ENCODE peak calls at places on chromosome 19, in seven cellular contexts. C is neuronal stem cell, O is IMR-90, H is trophoblast cell, V is H1, T is mesenchymal stem cell, F is mesendoderm. N is an unnamed sample.

GRCh38 chr19:28164214-28164613 is 1048.7 kb downstream of the UQCRFS1 start:
- DNase-seq in F (no peak), V (no peak), H (no peak), T (no peak), C (no peak), O (no peak), N (no peak)

GRCh38 chr19:17021793-17022590 is 4.6 kb downstream of the CPAMD8 start:
- DNase-seq in T (peak; percentile 61), H (peak; percentile 95), C (no peak), V (no peak), O (peak; percentile 26), F (peak; percentile 17), N (no peak)

GRCh38 chr19:7871280-7871529 is 3.0 kb downstream of the PRR36 start:
- DNase-seq in H (no peak), V (no peak), O (no peak), C (no peak), T (no peak), F (peak; percentile 92), N (no peak)

GRCh38 chr19:33395561-33396550 is 22.3 kb downstream of the CEBPG start:
- DNase-seq in O (peak; percentile 41), F (no peak), V (no peak), T (no peak), H (no peak), C (no peak), N (no peak)

GRCh38 chr19:14961956-14962685 is 17.5 kb downstream of the SLC1A6 start:
- DNase-seq in F (no peak), V (no peak), O (no peak), H (no peak), C (no peak), T (no peak), N (no peak)

GRCh38 chr19:1529430-1529816 is 5.5 kb downstream of the PLK5 start:
- DNase-seq in F (no peak), H (no peak), T (no peak), V (peak; percentile 41), C (no peak), O (no peak), N (no peak)

GRCh38 chr19:4916292-4917082 is 7.2 kb downstream of the UHRF1 start:
- DNase-seq in H (no peak), F (no peak), O (no peak), C (no peak), T (no peak), V (no peak), N (no peak)

GRCh38 chr19:36140289-36141038 is 598 bp downstream of the CAPNS1 start:
- DNase-seq in C (peak; percentile 36), V (peak; percentile 72), O (peak; percentile 52), T (peak; percentile 59), H (peak; percentile 90), F (peak; percentile 88), N (peak; percentile 83)

GRCh38 chr19:35164418-35164817 is 9.9 kb downstream of the FXYD5 start:
- DNase-seq in H (no peak), T (no peak), C (no peak), F (no peak), V (no peak), O (no peak), N (no peak)

GRCh38 chr19:2112516-2113320 is 16.0 kb downstream of the IZUMO4 start:
- DNase-seq in V (no peak), T (no peak), F (no peak), O (no peak), H (no peak), C (no peak), N (no peak)

GRCh38 chr19:1813837-1814217 is 1.8 kb upstream of the ATP8B3 start:
- DNase-seq in F (no peak), H (no peak), C (no peak), O (no peak), V (no peak), T (no peak), N (no peak)

DNA sequence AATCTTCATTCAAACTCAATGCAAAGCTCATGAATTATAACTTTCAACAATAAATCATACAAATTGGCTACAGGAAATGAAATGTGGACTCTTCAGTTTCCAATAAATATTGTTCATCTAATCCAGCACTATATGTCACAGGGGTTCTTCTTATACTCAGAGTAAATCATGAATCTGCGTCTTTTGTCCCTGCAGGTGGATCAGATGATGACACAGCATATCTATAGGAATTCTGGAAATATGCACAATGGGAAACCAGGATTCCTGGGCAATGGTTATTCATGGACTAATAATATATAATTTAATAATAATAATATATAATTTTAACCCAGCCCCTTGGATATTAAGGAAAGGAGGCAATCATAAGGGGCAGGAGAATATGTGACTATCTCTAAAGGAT is 8.4 kb downstream of the ZNF573 start:
- DNase-seq in T (no peak), V (no peak), O (no peak), F (no peak), H (no peak), C (no peak), N (no peak)
- H3K18ac ChIP-seq in T (no peak overlapping the region), V (no peak overlapping the region), O (no peak overlapping the region), F (no peak overlapping the region), H (no peak overlapping the region), C (no peak overlapping the region), N (no peak overlapping the region)

DNA sequence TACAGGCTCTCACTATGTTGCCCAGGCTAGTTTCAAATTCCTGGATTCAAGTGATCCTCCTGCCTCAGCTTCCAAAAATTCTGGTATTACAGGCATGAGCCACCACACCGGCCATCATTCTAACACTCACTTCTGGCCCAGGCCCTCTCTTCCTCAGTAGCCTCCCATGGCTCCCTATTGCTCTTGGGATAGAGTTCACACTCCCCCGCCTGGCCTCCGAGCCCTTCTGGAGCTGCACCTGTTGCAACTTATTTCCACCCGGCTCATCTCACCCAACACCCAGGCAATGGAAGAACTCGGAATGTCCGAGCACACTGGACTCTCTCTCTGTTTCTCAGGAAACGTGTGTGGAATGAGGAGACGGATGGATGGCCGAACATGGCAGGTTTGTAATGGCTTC is 9.0 kb upstream of the SBK3 start:
- DNase-seq in O (no peak), V (no peak), H (no peak), T (no peak), F (no peak), C (no peak), N (no peak)
- H3K18ac ChIP-seq in O (no peak overlapping the region), V (no peak overlapping the region), H (no peak overlapping the region), T (no peak overlapping the region), F (no peak overlapping the region), C (peak overlapping the region; percentile 44), N (no peak overlapping the region)

GRCh38 chr19:32303193-32303592 is 42.2 kb upstream of the ZNF507 start:
- DNase-seq in H (no peak), O (no peak), V (no peak), T (no peak), C (no peak), F (no peak), N (no peak)

GRCh38 chr19:32308436-32309077 is 36.9 kb upstream of the ZNF507 start:
- DNase-seq in C (no peak), T (no peak), H (no peak), F (no peak), V (no peak), O (no peak), N (no peak)

GRCh38 chr19:32307591-32307990 is 37.8 kb upstream of the ZNF507 start:
- DNase-seq in T (no peak), F (no peak), O (no peak), C (no peak), H (no peak), V (no peak), N (no peak)

GRCh38 chr19:32302778-32303177 is 42.6 kb upstream of the ZNF507 start:
- DNase-seq in T (no peak), O (no peak), H (no peak), C (no peak), F (no peak), V (no peak), N (no peak)
- H3K18ac ChIP-seq in T (no peak overlapping the region), O (no peak overlapping the region), H (no peak overlapping the region), C (no peak overlapping the region), F (no peak overlapping the region), V (no peak overlapping the region), N (no peak overlapping the region)

GRCh38 chr19:45253396-45254027 is 2.4 kb downstream of the MARK4 start:
- DNase-seq in F (peak; percentile 27), C (no peak), H (no peak), V (no peak), O (peak; percentile 21), T (no peak), N (no peak)
- H3K18ac ChIP-seq in F (no peak overlapping the region), C (no peak overlapping the region), H (no peak overlapping the region), V (no peak overlapping the region), O (no peak overlapping the region), T (no peak overlapping the region), N (no peak overlapping the region)

DNA sequence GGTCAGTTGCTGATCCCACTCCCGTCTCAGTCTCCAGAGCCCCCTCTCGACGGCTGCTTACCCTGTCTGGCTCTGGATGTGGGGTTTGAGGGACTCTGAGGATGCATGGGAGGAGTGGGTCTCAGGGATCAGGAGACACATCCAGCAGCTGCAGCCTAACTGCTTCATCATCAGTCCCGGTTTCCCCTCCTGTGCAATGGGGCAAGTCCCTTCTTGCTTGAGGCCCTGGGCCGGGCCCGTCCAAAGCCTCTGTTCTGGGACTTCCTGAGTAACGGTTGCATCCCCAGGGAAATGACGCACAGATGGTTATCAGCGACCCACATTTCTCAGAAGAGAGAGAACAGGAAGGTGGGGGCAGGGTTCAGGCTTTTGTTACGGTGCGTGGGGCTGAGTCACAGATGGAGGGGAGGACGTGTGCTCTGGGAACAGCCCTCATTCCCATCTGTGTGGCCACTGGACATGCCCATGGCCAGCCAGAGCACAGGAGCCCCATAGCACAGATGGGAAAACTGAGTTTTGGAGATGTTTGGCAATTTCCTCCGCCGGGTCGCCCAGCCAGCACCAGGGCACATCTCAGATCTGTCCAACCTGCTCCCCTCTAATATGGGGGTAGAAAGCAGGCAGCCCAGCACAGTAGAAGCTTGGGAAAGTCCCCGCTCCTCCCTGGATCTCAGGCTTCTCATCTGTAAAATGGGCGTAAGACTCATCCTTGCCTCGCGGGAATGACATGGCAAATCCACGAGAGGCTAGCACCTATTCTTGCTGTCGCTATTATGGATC is 19.3 kb downstream of the GNA15 start:
- DNase-seq in C (no peak), F (peak; percentile 74), T (peak; percentile 100), O (peak; percentile 99), H (peak; percentile 100), V (no peak), N (no peak)
- H3K18ac ChIP-seq in C (no peak overlapping the region), F (no peak overlapping the region), T (peak overlapping the region; percentile 97), O (peak overlapping the region; percentile 82), H (peak overlapping the region; percentile 18), V (no peak overlapping the region), N (no peak overlapping the region)

DNA sequence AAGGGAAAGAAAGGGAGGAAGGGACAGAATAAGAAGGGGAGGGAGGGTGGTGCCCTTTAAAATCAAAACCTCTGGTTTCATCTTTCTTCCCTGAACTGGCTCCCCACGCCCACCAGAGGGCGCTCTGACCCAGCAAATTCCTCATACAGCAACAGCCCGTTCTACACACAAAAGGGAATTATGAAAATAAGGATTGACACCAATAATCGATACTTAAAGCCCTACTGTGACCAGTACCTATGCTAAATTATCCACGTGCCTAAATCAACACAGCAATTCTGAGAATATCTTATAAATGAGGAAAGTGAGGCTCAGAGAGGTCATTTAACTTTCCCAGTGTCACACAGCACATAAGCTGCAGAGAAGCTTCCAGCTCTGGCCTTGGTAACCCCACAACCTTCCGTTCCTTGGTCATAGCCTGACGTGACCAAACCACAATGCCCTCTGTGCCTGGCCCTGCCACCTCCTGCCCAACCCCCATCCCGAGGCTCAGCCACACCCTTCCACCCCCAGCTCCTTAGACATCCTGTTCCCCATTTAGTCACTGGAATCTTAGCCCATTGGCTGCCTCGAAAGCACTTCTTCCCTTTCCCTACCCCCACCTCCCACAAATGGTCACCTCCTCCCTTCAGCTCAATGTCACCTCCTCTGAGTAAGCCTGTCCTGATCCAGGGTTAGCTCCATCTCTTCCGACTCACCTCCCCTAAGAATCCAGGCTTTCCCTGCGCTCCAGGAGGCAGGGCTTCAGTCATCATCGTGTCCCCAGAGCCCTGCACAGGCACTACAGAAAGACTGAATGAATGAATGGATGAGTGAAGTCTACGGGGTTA is 34.2 kb upstream of the PNMA8B start:
- DNase-seq in T (peak; percentile 61), O (peak; percentile 54), C (peak; percentile 73), H (peak; percentile 49), V (peak; percentile 86), F (peak; percentile 72), N (peak; percentile 67)
- H3K18ac ChIP-seq in T (peak overlapping the region; percentile 16), O (no peak overlapping the region), C (peak overlapping the region; percentile 12), H (no peak overlapping the region), V (no peak overlapping the region), F (no peak overlapping the region), N (no peak overlapping the region)

N was measured in H9.